ENCODE peak calls at places on chromosomes 4 and X, in four cellular contexts. A, K, I and X are unnamed samples.

GRCh38 chrX:82782014-82782413 is 726.1 kb upstream of the POU3F4 start:
- DNase-seq in A (no peak), K (no peak), I (no peak), X (no peak)

GRCh38 chr4:128517739-128518510 is 230.3 kb upstream of the PGRMC2 start:
- DNase-seq in A (peak; percentile 14), K (peak; percentile 44), I (peak; percentile 97), X (peak; percentile 26)

GRCh38 chr4:110119880-110120279 is 78.5 kb downstream of the ELOVL6 start:
- DNase-seq in A (no peak), K (no peak), I (peak; percentile 40), X (no peak)

GRCh38 chr4:167578906-167579305 is 344.6 kb upstream of the SPOCK3 start:
- DNase-seq in A (no peak), K (no peak), I (no peak), X (no peak)

GRCh38 chrX:13898084-13898483 is 81.2 kb upstream of the GPM6B start:
- DNase-seq in A (no peak), K (no peak), I (no peak), X (peak; percentile 3)

GRCh38 chr4:186570193-186570996 is 15.0 kb upstream of the MTNR1A start:
- DNase-seq in A (peak; percentile 67), K (peak; percentile 50), I (no peak), X (peak; percentile 71)

GRCh38 chrX:149818652-149819051 is 36.9 kb downstream of the MAGEA9 start:
- DNase-seq in A (no peak), K (no peak), I (no peak), X (no peak)

GRCh38 chr4:3263053-3263958 is 14.3 kb downstream of the MSANTD1 start:
- DNase-seq in A (no peak), K (peak; percentile 20), I (no peak), X (no peak)

GRCh38 chrX:21645437-21646220 is 12.5 kb downstream of the KLHL34 start:
- DNase-seq in A (no peak), K (no peak), I (no peak), X (no peak)

GRCh38 chr4:8198906-8199593 is at the start of gene SH3TC1:
- DNase-seq in A (peak; percentile 92), K (peak; percentile 95), I (peak; percentile 94), X (peak; percentile 97)

GRCh38 chr4:55938501-55938900 is 10.2 kb upstream of the CEP135 start:
- DNase-seq in A (no peak), K (no peak), I (no peak), X (no peak)

GRCh38 chr4:156194896-156195295 is 241.2 kb upstream of the CTSO start:
- DNase-seq in A (no peak), K (no peak), I (no peak), X (no peak)

GRCh38 chrX:154775611-154776349 is 13.1 kb downstream of the DKC1 start:
- DNase-seq in A (no peak), K (no peak), I (no peak), X (peak; percentile 31)

GRCh38 chr4:156718226-156718625 is 253.4 kb downstream of the PDGFC start:
- DNase-seq in A (no peak), K (no peak), I (no peak), X (no peak)

GRCh38 chrX:67893931-67894330 is 350.1 kb downstream of the AR start:
- DNase-seq in A (no peak), K (no peak), I (no peak), X (no peak)

GRCh38 chr4:138205531-138206233 is 36.5 kb downstream of the SLC7A11 start:
- DNase-seq in A (no peak), K (no peak), I (no peak), X (no peak)

GRCh38 chr4:186058253-186058979 is 10.5 kb upstream of the TLR3 start:
- DNase-seq in A (no peak), K (no peak), I (no peak), X (no peak)

GRCh38 chrX:10233696-10234095 is 76.9 kb downstream of the CLCN4 start:
- DNase-seq in A (no peak), K (no peak), I (no peak), X (no peak)

GRCh38 chrX:68710870-68711576 is 63.6 kb downstream of the STARD8 start:
- DNase-seq in A (no peak), K (peak; percentile 52), I (peak; percentile 32), X (peak; percentile 64)

GRCh38 chr4:169682360-169683047 is 62.1 kb downstream of the CLCN3 start:
- DNase-seq in A (no peak), K (no peak), I (no peak), X (no peak)

GRCh38 chr4:171857302-171858005 is 44.2 kb downstream of the GALNTL6 start:
- DNase-seq in A (no peak), K (no peak), I (no peak), X (no peak)

GRCh38 chrX:11380187-11380586 is 87.0 kb downstream of the AMELX start:
- DNase-seq in A (no peak), K (no peak), I (peak; percentile 9), X (no peak)

GRCh38 chr4:11782859-11783258 is 354.2 kb upstream of the HS3ST1 start:
- DNase-seq in A (no peak), K (no peak), I (no peak), X (no peak)

DNA sequence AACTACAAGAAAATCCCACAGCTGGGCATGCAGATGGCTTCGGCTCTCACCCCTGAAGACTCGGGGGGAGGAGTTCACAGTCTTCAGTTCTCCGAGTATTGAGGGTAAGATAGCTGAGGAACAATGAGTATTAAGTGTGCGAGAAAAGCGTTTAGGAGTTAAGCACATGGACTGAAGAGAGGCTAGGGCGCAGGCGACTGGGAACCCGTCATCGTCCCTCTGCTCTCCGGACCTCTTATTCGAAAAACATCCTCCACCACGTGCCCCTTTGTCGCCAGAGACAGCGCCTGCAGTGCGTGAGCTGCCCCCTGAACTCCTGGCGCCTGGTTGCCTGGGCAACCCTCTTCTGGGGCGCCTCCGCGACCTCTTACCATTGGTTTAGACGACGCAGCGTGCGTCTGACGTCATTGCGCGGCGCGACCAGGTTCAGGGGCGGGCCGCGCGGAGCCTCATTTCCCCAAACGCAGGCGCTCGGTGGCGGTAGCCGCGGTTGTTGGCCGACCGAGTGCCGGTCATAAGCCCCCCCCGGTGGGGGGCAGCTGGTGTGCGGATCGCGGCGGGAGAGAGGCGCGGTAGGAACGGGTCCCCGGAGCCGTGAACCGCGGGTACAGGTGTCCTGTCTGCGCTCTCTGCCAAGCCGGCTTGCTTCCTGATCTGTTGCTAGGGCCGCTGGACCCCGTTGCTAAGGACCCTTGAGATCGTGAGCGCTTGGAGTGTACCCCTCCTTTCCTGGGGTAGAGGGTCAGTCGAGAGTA is at the start of gene PACRGL:
- DNase-seq in A (peak; percentile 95), K (peak; percentile 93), I (peak; percentile 94), X (peak; percentile 93)
- TF ChIP-seq POLR2A in A (peak; percentile 71), K (no peak), I (peak; percentile 43), X (peak; percentile 75)

GRCh38 chr4:57078685-57079521 is 31.3 kb downstream of the IGFBP7 start:
- DNase-seq in A (no peak), K (no peak), I (peak; percentile 85), X (peak; percentile 57)
- H3K4me3 ChIP-seq in A (no peak overlapping the region), K (no peak overlapping the region), I (no peak overlapping the region), X (no peak overlapping the region)

DNA sequence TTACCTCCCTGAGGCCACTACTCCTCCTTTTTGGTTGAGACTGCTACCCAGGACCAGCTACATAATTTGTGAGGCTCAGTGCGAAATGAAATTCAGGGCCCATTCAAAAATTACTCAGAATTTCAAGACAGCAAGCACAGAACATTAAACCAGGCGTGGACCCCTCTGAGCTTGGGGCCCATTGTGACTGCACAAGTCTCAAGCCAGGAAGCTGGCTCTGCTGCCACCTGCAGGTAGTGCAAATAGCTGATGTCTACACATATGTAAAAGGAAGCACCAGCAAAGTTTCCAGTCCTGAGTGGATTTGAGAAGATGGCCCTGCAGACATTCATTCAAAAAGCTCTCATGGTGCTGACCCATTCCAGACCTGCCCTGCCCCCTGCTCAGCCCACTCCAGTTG is 213.4 kb upstream of the LNX1 start:
- DNase-seq in A (peak; percentile 68), K (peak; percentile 67), I (peak; percentile 11), X (peak; percentile 70)
- TF ChIP-seq POLR2A in A (no peak), K (no peak), I (no peak), X (no peak)

GRCh38 chr4:184732126-184732525 is 1.8 kb downstream of the CENPU start:
- DNase-seq in A (no peak), K (no peak), I (no peak), X (no peak)
- H3K4me3 ChIP-seq in A (no peak overlapping the region), K (no peak overlapping the region), I (peak overlapping the region; percentile 33), X (no peak overlapping the region)

GRCh38 chrX:150982786-150983525 is at the start of gene HMGB3:
- DNase-seq in A (peak; percentile 88), K (peak; percentile 86), I (peak; percentile 92), X (peak; percentile 84)
- TF ChIP-seq POLR2A in A (peak; percentile 47), K (no peak), I (no peak), X (peak; percentile 63)

DNA sequence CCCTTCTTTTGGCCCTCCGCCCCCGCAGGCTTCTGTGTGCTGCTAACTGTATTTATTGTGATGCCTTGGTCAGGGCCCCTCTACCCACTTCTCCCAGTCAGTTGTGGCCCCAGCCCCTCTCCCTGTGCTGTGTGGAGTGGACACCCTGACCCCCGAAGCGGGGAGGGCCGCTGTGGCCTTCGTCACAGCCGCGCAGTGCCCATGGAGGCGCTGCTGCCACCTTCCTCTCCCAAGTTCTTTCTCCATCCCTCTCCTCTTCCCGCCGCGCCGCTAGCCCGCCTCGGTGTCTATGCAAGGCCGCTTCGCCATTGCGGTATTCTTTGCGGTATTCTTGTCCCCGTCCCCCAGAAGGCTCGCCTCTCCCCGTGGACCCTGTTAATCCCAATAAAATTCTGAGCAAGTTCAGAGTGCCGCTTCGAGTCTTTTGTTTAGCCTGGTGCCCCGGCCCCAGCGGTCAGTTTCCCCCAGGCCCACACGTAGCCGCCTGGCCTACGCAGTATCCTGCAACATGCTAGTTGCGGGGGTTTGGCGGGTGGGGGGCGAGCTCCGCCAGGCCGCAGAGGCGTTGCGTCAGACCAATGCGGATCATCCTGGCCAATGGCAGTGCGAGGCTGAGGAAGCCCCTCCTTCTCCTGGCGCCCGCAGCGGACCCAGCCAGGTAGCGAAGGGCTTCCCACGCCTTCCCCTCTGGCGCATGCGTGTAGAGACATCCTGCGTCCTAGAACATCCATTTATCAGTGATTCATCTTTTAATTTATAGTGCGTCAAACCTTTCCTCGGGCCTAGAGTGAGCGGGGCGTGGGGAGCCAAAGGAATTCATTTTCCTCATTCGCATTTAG is 5.6 kb upstream of the KANTR start:
- DNase-seq in A (peak; percentile 84), K (peak; percentile 84), I (peak; percentile 84), X (peak; percentile 88)
- H3K4me3 ChIP-seq in A (no peak overlapping the region), K (peak overlapping the region; percentile 42), I (peak overlapping the region; percentile 79), X (no peak overlapping the region)

DNA sequence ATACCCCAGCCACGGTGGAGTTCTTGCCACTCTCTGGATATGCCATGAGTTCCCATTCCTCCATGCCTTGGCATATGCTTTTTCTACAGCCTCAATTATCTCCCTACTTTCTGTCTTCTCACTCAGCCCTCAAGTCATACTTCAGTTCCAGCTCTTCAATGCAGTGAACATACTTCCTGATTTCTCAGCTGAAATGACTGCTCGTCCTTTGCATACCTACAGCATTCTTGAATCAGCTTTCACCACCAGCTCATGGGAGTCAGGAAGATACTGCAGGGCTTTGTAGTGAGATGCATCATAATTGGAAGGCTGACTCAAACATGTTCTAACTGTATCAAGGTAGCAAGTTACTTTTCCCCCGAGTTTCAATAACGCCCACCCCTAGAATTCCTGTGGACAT is 118.4 kb downstream of the APBB2 start:
- DNase-seq in A (no peak), K (no peak), I (no peak), X (no peak)
- TF ChIP-seq POLR2A in A (no peak), K (no peak), I (no peak), X (no peak)